ENCODE peak calls at places on chromosomes 16 and 17, in eight cellular contexts. I, R, K, T, E, C, H and Q are unnamed samples.

GRCh38 chr17:246851-247421 is 65.5 kb upstream of the DOC2B start:
- DNase-seq in I (no peak), R (no peak), K (no peak), T (no peak), E (peak), C (no peak), H (no peak), Q (no peak)

GRCh38 chr16:30018731-30019158 is 4.3 kb upstream of the C16orf92 start:
- DNase-seq in I (no peak), R (no peak), K (no peak), T (no peak), E (no peak), C (peak), H (no peak), Q (no peak)

GRCh38 chr17:36136439-36136838 is 32.8 kb downstream of the CCL4 start:
- DNase-seq in I (no peak), R (no peak), K (no peak), T (no peak), E (no peak), C (no peak), H (no peak), Q (no peak)

GRCh38 chr17:52828621-52829020 is 670.1 kb upstream of the CA10 start:
- DNase-seq in I (no peak), R (no peak), K (no peak), T (no peak), E (no peak), C (no peak), H (no peak), Q (peak)

GRCh38 chr16:74627506-74628220 is 20.7 kb upstream of the GLG1 start:
- DNase-seq in I (no peak), R (no peak), K (no peak), T (no peak), E (no peak), C (no peak), H (no peak), Q (no peak)

GRCh38 chr16:12570046-12570618 is 233.6 kb downstream of the CPPED1 start:
- DNase-seq in I (no peak), R (no peak), K (no peak), T (no peak), E (peak), C (no peak), H (no peak), Q (no peak)

GRCh38 chr16:24347556-24347955 is 91.4 kb downstream of the CACNG3 start:
- DNase-seq in I (no peak), R (no peak), K (no peak), T (no peak), E (no peak), C (no peak), H (no peak), Q (no peak)

GRCh38 chr17:43908111-43908721 is 880 bp upstream of the MPP2 start:
- DNase-seq in I (no peak), R (peak), K (peak), T (no peak), E (peak), C (peak), H (peak), Q (peak)

GRCh38 chr16:54538241-54538640 is 251.7 kb upstream of the IRX3 start:
- DNase-seq in I (no peak), R (no peak), K (peak), T (no peak), E (no peak), C (no peak), H (no peak), Q (no peak)

GRCh38 chr16:87951550-87952538 is 610 bp downstream of the BANP start:
- DNase-seq in I (peak), R (no peak), K (peak), T (no peak), E (peak), C (no peak), H (peak), Q (no peak)